ENCODE peak calls at places on chromosome 15, in five cellular contexts. G is suprapubic skin, N is Panc1, J is mammary epithelial cell, K is adrenal gland. I is an unnamed sample.

GRCh38 chr15:53296603-53297002 is 462.9 kb downstream of the WDR72 start:
- DNase-seq in K (no peak), J (no peak), N (no peak), G (no peak), I (no peak)

GRCh38 chr15:100336061-100336460 is 5.7 kb downstream of the ADAMTS17 start:
- DNase-seq in K (no peak), J (no peak), N (no peak), G (no peak), I (no peak)

GRCh38 chr15:60154764-60155163 is 150.7 kb downstream of the FOXB1 start:
- DNase-seq in N (no peak), J (no peak), K (no peak), G (no peak), I (no peak)

GRCh38 chr15:25710184-25710583 is 152.9 kb downstream of the ATP10A start:
- DNase-seq in N (no peak), G (peak), K (peak), J (no peak), I (no peak)

GRCh38 chr15:58666957-58667356 is 82.5 kb downstream of the ADAM10 start:
- DNase-seq in K (no peak), G (no peak), J (peak), N (no peak), I (no peak)

GRCh38 chr15:101051291-101052030 is 132.3 kb downstream of the LRRK1 start:
- DNase-seq in G (no peak), K (no peak), N (no peak), J (no peak), I (no peak)

GRCh38 chr15:82832601-82833209 is 23.3 kb downstream of the WHAMM start:
- DNase-seq in J (peak), G (no peak), N (peak), K (no peak), I (peak)

GRCh38 chr15:88864861-88865497 is 30.4 kb downstream of the HAPLN3 start:
- DNase-seq in N (no peak), K (no peak), G (no peak), J (no peak), I (no peak)

GRCh38 chr15:72991026-72991425 is 61.2 kb upstream of the NEO1 start:
- DNase-seq in J (no peak), G (no peak), N (no peak), K (no peak), I (no peak)

GRCh38 chr15:64982472-64982871 is 7.2 kb downstream of the SPG21 start:
- DNase-seq in J (no peak), K (no peak), N (no peak), G (no peak), I (no peak)

GRCh38 chr15:42367041-42367440 is 7.7 kb downstream of the CAPN3 start:
- DNase-seq in N (no peak), G (no peak), J (no peak), K (no peak), I (no peak)

GRCh38 chr15:23857028-23857641 is 170.0 kb upstream of the NDN start:
- DNase-seq in N (no peak), J (no peak), G (no peak), K (peak), I (no peak)

DNA sequence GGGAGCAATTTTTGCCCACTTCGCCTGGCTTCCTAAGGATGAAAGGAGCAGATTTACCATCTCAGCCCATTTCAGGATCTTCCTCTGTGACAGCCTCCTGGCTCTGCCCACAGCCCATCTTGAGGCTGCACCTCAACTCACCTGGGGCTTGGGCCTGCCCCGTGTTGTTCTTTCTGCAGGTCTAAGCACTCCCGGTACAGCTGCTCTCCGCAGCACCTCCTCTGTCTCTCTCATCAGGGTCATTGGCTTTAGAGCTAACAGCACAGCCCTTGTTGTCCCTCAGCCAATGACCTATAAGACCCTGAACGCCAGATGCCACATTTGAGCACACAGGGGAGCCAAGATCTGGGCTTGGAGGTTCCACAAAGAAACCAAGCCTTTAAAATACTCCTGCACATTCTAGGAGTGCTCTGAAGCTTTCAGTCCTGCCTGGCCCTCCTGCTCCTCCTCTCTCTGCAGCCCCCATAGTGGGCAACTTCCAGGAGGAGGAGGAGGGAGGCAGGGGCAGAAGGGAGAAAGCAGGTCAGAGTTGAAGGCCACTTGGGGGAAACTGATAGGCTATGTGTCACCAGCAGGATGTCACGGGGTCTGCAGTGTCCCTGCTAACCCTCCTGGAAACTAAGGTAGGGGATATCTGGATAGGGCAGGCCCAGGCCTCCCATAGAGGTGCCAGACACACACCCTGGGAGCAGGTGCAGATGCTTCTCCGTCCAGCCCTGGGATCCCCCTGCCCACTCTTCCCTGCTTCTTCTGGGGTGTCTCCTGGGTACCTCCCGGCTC is 115.6 kb downstream of the ETFA start:
- DNase-seq in G (no peak), J (no peak), N (no peak), K (no peak), I (no peak)
- H3K27ac ChIP-seq in G (peak), J (no peak), N (no peak), K (peak), I (peak)

GRCh38 chr15:85411992-85412538 is 31.7 kb downstream of the AKAP13 start:
- DNase-seq in J (peak), G (no peak), N (no peak), K (no peak), I (no peak)
- H3K4me3 ChIP-seq in J (peak), G (no peak), N (peak), K (no peak), I (no peak)

DNA sequence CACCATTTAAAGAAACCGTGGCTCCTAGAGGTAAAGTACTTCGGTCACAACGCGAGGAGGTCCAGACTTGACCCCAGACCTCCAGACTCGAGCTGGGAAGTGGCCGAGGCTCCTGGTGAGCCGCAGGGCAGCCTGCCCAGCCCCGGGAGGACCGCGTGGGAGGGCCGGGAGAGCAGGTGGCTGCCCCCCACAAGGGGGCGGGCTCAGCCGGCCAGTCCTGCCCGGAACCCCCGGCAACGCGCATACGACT is at the start of gene SLC27A2:
- DNase-seq in K (no peak), J (no peak), N (no peak), G (no peak), I (no peak)
- TF ChIP-seq CTCF in K (peak), J (no peak), N (peak), G (no peak), I (peak)

GRCh38 chr15:74222705-74223104 is 13.4 kb upstream of the CCDC33 start:
- DNase-seq in N (no peak), G (no peak), K (no peak), J (no peak), I (no peak)
- H3K27ac ChIP-seq in N (no peak), G (no peak), K (no peak), J (no peak), I (no peak)

GRCh38 chr15:91909111-91909510 is 55.6 kb downstream of the SLCO3A1 start:
- DNase-seq in G (no peak), N (no peak), J (no peak), K (no peak), I (no peak)

GRCh38 chr15:91912336-91912735 is 58.8 kb downstream of the SLCO3A1 start:
- DNase-seq in K (no peak), N (no peak), G (no peak), J (no peak), I (no peak)

GRCh38 chr15:91908401-91908800 is 54.9 kb downstream of the SLCO3A1 start:
- DNase-seq in G (no peak), N (no peak), J (peak), K (no peak), I (peak)

GRCh38 chr15:91909574-91909973 is 56.1 kb downstream of the SLCO3A1 start:
- DNase-seq in J (no peak), N (no peak), K (no peak), G (no peak), I (no peak)

DNA sequence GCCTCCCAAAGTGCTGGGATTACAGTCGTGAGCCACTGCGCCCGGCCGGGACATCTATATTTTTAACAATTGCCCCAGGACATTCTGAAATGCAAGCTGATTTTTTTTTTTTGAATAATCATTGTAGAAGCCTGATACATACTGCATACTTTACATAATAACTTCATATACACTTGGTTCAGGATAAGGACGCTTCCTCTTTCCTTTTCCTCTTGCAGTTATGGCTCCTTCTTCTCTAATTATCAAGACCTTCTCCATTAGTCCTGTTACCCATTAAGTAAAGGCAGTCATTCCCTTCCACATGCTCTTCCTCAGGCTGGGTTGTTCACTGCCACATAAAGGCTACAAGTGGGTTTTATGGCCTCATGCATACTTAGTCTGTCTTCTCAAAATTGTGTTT is 58.4 kb downstream of the SLCO3A1 start:
- DNase-seq in J (no peak), G (no peak), N (no peak), K (no peak), I (no peak)
- H3K4me3 ChIP-seq in J (no peak), G (no peak), N (no peak), K (no peak), I (no peak)

DNA sequence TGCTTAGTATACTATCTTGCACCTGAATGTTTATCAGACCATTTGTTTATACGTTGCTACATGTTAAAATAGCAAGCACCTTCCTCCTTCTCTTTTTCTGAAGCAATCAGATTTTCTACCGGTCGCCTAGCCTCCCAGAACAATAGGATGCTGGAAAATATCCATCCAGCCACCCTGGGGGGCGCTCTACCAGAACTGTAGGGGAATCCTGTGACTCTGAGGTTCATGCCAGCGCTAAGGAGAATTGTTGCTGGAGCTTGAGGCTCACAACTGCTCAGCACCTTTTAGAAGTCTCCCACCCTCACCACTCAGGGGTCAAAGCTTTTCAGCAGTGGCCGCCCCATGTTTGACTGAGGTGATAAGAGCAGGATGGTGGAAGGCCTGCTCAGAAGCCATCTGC is 27.5 kb downstream of the SQOR start:
- DNase-seq in K (no peak), J (no peak), N (no peak), G (no peak), I (no peak)
- TF ChIP-seq CTCF in K (no peak), J (no peak), N (no peak), G (no peak), I (no peak)